ENCODE peak calls at places on chromosomes 3 and 15, in four cellular contexts. One of them, this sample, is unnamed.

GRCh38 chr3:69143605-69144004 is 21.2 kb upstream of the LMOD3 start:
- DNase-seq in left ventricle myocardium inferior: no peak
- DNase-seq in CD8-positive, alpha-beta T cell: no peak
- DNase-seq in GM06990: no peak
- DNase-seq in this sample: peak; percentile 11

GRCh38 chr3:24683090-24683489 is 188.4 kb upstream of the THRB start:
- DNase-seq in left ventricle myocardium inferior: no peak
- DNase-seq in GM06990: no peak
- DNase-seq in CD8-positive, alpha-beta T cell: no peak
- DNase-seq in this sample: no peak

GRCh38 chr15:68560501-68561113 is 18.2 kb upstream of the CORO2B start:
- DNase-seq in CD8-positive, alpha-beta T cell: no peak
- DNase-seq in left ventricle myocardium inferior: no peak
- DNase-seq in GM06990: no peak
- DNase-seq in this sample: no peak

GRCh38 chr3:16883726-16884083 is 1.1 kb upstream of the PLCL2 start:
- DNase-seq in CD8-positive, alpha-beta T cell: no peak
- DNase-seq in left ventricle myocardium inferior: no peak
- DNase-seq in GM06990: no peak
- DNase-seq in this sample: no peak

GRCh38 chr3:52870471-52870870 is 26.9 kb downstream of the STIMATE start:
- DNase-seq in GM06990: no peak
- DNase-seq in left ventricle myocardium inferior: no peak
- DNase-seq in CD8-positive, alpha-beta T cell: no peak
- DNase-seq in this sample: no peak

GRCh38 chr3:27720029-27720518 is 2.0 kb downstream of the EOMES start:
- DNase-seq in left ventricle myocardium inferior: no peak
- DNase-seq in CD8-positive, alpha-beta T cell: no peak
- DNase-seq in GM06990: no peak
- DNase-seq in this sample: no peak

GRCh38 chr3:165642761-165643432 is 194.3 kb downstream of the BCHE start:
- DNase-seq in CD8-positive, alpha-beta T cell: no peak
- DNase-seq in GM06990: no peak
- DNase-seq in left ventricle myocardium inferior: no peak
- DNase-seq in this sample: peak; percentile 84

GRCh38 chr15:62566248-62566647 is 401.2 kb upstream of the C2CD4B start:
- DNase-seq in GM06990: no peak
- DNase-seq in CD8-positive, alpha-beta T cell: no peak
- DNase-seq in left ventricle myocardium inferior: no peak
- DNase-seq in this sample: peak; percentile 40

GRCh38 chr3:65503776-65504175 is 534.9 kb downstream of the MAGI1 start:
- DNase-seq in left ventricle myocardium inferior: no peak
- DNase-seq in GM06990: no peak
- DNase-seq in CD8-positive, alpha-beta T cell: no peak
- DNase-seq in this sample: no peak

GRCh38 chr3:125052671-125053303 is 3.0 kb downstream of the HEG1 start:
- DNase-seq in left ventricle myocardium inferior: no peak
- DNase-seq in GM06990: no peak
- DNase-seq in CD8-positive, alpha-beta T cell: no peak
- DNase-seq in this sample: peak; percentile 81

GRCh38 chr15:73796266-73796939 is 43.3 kb upstream of the INSYN1 start:
- DNase-seq in GM06990: no peak
- DNase-seq in left ventricle myocardium inferior: peak; percentile 75
- DNase-seq in CD8-positive, alpha-beta T cell: no peak
- DNase-seq in this sample: no peak

GRCh38 chr15:35506272-35506870 is 39.6 kb downstream of the DPH6 start:
- DNase-seq in left ventricle myocardium inferior: no peak
- DNase-seq in CD8-positive, alpha-beta T cell: no peak
- DNase-seq in GM06990: no peak
- DNase-seq in this sample: peak; percentile 28

GRCh38 chr3:42166214-42166613 is 75.1 kb downstream of the TRAK1 start:
- DNase-seq in GM06990: no peak
- DNase-seq in CD8-positive, alpha-beta T cell: no peak
- DNase-seq in left ventricle myocardium inferior: no peak
- DNase-seq in this sample: no peak

DNA sequence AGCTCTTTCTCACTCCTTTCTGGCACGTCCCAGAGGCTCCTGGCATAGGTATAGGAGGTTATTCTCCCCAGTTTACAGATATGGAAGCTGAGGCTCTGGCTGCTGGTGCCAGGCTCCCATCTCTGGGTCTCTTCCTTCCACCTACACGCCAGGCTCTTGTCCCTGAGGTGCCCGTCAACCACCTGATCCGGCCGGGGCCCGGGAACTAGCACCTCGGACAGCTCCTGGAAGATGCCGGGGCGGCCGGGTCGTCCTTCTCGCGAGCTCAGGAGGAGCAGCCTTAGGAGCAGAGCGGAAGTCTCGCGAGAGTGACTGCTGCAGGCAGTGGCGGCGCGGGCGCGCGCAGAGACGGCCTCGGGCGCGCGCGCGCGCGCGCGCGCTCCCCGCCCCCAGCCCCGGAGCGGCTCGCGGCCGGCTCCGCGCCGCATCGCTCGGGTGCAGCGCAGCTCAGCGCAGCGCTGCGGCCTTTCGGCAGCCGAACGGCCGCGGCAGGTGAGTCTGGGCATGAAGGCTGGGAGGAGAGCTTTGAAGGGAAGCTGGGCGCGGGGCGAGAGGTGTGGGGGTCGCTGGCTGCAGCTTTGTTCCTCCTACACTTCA is at the start of gene SCAMP5:
- DNase-seq in left ventricle myocardium inferior: peak; percentile 90
- DNase-seq in CD8-positive, alpha-beta T cell: peak; percentile 82
- DNase-seq in GM06990: peak; percentile 84
- DNase-seq in this sample: peak; percentile 95
- TF ChIP-seq CTCF in left ventricle myocardium inferior: no peak
- TF ChIP-seq CTCF in CD8-positive, alpha-beta T cell: no peak
- TF ChIP-seq CTCF in GM06990: no peak
- TF ChIP-seq CTCF in this sample: no peak

GRCh38 chr15:42710662-42711061 is 26.3 kb downstream of the CDAN1 start:
- DNase-seq in CD8-positive, alpha-beta T cell: no peak
- DNase-seq in left ventricle myocardium inferior: no peak
- DNase-seq in GM06990: no peak
- DNase-seq in this sample: no peak
- TF ChIP-seq CTCF in CD8-positive, alpha-beta T cell: no peak
- TF ChIP-seq CTCF in left ventricle myocardium inferior: no peak
- TF ChIP-seq CTCF in GM06990: no peak
- TF ChIP-seq CTCF in this sample: no peak

DNA sequence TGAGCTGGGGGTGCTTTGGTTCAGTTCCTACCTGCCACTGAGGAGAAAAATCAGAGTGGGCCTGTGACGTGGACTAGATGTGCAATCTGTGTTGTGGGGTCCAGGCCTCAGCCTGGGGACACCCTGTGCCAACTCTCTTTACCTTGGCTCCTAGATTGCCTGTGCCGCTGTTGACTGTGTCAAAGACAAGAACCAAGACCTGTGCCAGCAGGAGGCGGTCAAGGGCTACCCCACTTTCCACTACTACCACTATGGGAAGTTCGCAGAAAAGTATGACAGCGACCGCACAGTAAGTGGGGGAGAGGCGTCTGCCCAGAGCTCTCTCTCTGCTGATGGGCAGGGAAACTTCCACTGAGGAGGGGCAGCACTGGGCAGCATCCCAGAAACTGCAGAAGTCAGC is 40.6 kb upstream of the SEC22A start:
- DNase-seq in GM06990: no peak
- DNase-seq in left ventricle myocardium inferior: no peak
- DNase-seq in CD8-positive, alpha-beta T cell: no peak
- DNase-seq in this sample: no peak
- TF ChIP-seq CTCF in GM06990: peak; percentile 3
- TF ChIP-seq CTCF in left ventricle myocardium inferior: no peak
- TF ChIP-seq CTCF in CD8-positive, alpha-beta T cell: no peak
- TF ChIP-seq CTCF in this sample: peak; percentile 22

DNA sequence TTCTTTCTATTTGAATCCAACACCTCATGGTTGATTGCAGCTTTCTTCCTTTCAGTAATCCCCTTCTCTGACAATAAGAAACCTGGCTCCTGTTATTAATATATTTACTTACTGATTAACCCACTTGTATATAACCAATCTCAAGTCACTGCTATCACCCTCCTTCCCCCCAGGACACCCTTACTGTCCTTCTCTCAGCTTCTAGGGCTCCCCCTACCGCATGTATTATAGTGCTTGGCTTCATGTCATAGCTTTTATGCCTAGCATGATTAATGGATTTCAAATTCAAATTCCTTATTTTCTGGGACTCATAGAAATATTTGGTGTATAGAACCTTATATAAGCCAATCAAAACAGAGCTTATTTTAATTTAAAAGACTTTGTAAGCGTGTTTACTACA is 75.7 kb upstream of the BNIP2 start:
- DNase-seq in GM06990: no peak
- DNase-seq in left ventricle myocardium inferior: no peak
- DNase-seq in CD8-positive, alpha-beta T cell: no peak
- DNase-seq in this sample: peak; percentile 14
- TF ChIP-seq CTCF in GM06990: peak; percentile 24
- TF ChIP-seq CTCF in left ventricle myocardium inferior: no peak
- TF ChIP-seq CTCF in CD8-positive, alpha-beta T cell: no peak
- TF ChIP-seq CTCF in this sample: peak; percentile 43

DNA sequence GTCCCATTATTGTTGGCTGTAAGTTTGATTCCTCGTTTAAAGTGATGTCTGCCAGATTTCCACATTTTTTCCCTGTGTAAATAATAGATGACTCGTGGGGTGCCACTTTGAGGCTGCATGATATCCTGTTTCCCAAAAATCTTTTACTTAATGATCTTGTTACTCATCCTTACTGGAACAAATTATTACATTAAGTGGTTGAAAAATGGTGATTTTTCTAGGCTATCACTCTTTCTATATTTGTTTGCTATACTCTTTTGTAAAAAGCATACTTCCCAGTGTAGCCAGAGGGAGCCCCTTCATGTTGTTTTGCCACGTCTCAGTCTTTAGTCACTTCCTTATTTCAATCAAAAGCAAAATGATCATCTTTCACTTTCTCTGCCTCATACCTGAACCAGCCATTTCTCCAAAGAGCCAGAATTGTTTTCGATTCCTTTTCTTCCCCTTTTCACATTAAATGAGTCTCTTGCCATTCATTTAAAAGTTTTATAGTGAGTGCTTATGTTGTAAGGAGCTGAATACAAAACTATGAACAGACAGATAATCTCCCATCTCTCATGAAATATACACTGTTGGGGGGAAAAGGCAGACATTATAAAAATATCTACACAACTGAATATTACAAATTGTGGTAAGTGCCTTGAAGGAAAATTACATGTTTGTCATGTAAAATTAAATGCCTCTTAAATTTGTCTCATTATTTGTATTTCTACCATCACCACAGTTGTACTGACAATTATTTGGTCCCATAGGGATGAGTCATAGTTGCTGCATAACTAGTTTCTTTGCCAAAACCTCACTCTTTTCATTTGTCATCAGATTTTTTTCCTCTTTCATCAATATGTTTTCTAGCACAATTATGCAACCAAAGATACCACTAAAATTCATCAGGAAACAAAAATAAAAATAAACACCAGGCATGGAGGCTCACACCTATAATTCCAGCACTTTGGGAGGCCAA is 41.5 kb downstream of the ADGRG7 start:
- DNase-seq in GM06990: peak; percentile 60
- DNase-seq in CD8-positive, alpha-beta T cell: no peak
- DNase-seq in left ventricle myocardium inferior: no peak
- DNase-seq in this sample: peak; percentile 59
- TF ChIP-seq CTCF in GM06990: peak; percentile 41
- TF ChIP-seq CTCF in CD8-positive, alpha-beta T cell: no peak
- TF ChIP-seq CTCF in left ventricle myocardium inferior: no peak
- TF ChIP-seq CTCF in this sample: peak; percentile 40

DNA sequence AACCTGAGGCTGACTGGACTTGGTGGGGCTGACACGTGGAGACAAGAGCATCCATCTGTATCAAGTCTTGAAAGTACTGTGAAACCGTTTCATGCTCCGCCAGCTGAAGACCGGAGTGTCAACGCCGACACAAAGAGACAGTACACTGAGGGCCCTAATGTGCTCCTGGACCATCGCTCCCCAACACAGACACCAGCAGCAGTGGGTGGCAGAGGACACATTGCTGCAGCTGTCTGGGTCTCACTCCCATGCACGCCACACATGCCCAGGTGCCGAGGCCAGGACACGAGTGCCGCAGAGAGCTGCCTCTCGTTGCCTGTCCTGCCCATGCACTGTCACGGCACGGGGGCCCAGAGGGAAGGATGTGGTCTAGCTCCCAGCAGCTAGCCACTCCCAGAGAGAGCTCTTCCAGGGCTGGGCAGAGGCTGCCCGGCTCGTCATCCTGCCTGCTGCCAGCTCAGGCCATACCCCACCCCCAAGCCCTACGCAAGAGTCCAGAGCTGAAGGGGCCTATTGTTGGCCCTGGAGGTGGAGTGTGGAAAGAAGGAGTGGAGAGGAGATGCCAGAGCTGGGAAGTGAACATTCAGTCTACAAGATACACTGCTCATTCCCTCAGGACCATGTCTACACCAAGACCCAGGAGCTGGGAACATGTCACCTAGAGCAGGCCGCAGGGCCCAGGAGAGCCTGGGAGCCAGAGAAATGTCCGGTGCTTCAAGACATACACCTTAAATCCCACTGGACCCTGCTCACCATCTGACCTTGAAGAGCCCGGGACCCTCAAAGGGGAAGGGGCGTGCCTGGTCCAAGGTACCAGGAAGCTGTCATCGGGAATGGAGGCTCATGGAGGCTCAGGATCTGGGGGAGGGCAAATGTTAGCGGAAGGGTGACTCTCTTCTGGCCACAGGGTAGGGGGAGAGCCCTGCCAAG is 7.7 kb downstream of the TNK2 start:
- DNase-seq in CD8-positive, alpha-beta T cell: no peak
- DNase-seq in left ventricle myocardium inferior: peak; percentile 57
- DNase-seq in GM06990: peak; percentile 74
- DNase-seq in this sample: no peak
- TF ChIP-seq CTCF in CD8-positive, alpha-beta T cell: no peak
- TF ChIP-seq CTCF in left ventricle myocardium inferior: no peak
- TF ChIP-seq CTCF in GM06990: no peak
- TF ChIP-seq CTCF in this sample: no peak

DNA sequence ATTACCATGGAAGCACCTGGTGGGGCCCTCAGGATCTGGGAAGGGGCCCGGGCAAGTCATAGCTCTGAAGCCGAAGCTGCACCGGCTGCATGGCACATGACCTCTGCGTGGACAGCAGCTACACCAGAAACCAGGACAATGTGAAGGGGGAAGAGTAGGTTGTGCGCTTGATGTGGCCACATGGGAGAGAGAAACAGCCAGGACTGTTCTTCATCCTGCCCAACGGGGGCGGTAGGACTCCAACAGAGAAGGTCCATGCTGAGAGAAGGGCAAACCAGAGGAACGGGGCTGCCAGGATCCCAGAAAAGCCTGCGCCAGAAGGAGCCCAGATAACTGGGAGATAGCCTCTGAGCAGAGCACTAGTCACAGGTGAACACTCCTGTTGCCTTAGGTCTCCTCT is 54.9 kb upstream of the PRR20G start:
- DNase-seq in GM06990: no peak
- DNase-seq in CD8-positive, alpha-beta T cell: no peak
- DNase-seq in left ventricle myocardium inferior: no peak
- DNase-seq in this sample: no peak
- TF ChIP-seq CTCF in GM06990: no peak
- TF ChIP-seq CTCF in CD8-positive, alpha-beta T cell: no peak
- TF ChIP-seq CTCF in left ventricle myocardium inferior: no peak
- TF ChIP-seq CTCF in this sample: peak; percentile 37

DNA sequence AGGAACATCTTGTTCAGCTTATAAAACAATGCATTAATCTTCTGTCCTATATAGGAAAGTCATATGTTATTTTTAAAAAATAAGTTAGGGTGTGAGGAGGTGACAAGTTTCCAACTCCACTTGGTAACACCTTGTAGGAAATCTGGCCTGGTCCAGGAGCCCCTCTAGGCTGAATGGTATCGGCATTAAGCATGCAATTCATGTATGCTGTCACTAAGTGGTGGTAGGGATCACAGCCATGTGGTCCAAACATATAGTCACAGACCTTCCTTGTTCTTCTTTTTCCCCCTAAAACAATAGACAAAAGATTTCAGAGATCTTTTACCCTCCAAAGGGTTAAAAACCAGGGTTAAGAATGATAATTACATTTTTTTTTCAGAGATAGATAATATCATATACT is 4.2 kb upstream of the APBA2 start:
- DNase-seq in GM06990: no peak
- DNase-seq in left ventricle myocardium inferior: no peak
- DNase-seq in CD8-positive, alpha-beta T cell: no peak
- DNase-seq in this sample: no peak
- TF ChIP-seq CTCF in GM06990: no peak
- TF ChIP-seq CTCF in left ventricle myocardium inferior: no peak
- TF ChIP-seq CTCF in CD8-positive, alpha-beta T cell: no peak
- TF ChIP-seq CTCF in this sample: no peak